ENCODE peak calls at places on chromosome 15, in eight cellular contexts. G, Q, X, N, H, T, I and F are unnamed samples.

GRCh38 chr15:33310481-33311311 is at the start of gene RYR3:
- DNase-seq in G (no peak), Q (no peak), X (no peak), N (peak), H (no peak), T (peak), I (peak), F (peak)

GRCh38 chr15:96183020-96183926 is 147.2 kb upstream of the NR2F2 start:
- DNase-seq in G (peak), Q (no peak), X (no peak), N (no peak), H (no peak), T (no peak), I (no peak), F (no peak)

GRCh38 chr15:52114656-52115055 is 2.1 kb upstream of the BCL2L10 start:
- DNase-seq in G (peak), Q (no peak), X (no peak), N (no peak), H (no peak), T (no peak), I (no peak), F (no peak)

GRCh38 chr15:95972136-95972553 is 358.4 kb upstream of the NR2F2 start:
- DNase-seq in G (peak), Q (peak), X (no peak), N (no peak), H (no peak), T (no peak), I (no peak), F (no peak)

GRCh38 chr15:30984542-30984941 is 6.9 kb downstream of the MTMR10 start:
- DNase-seq in G (no peak), Q (no peak), X (no peak), N (no peak), H (no peak), T (no peak), I (no peak), F (peak)

GRCh38 chr15:84929795-84930371 is 45.4 kb downstream of the SLC28A1 start:
- DNase-seq in G (peak), Q (peak), X (peak), N (no peak), H (no peak), T (no peak), I (no peak), F (no peak)

GRCh38 chr15:41284425-41285177 is 47.8 kb downstream of the OIP5 start:
- DNase-seq in G (peak), Q (peak), X (peak), N (no peak), H (no peak), T (no peak), I (no peak), F (no peak)

GRCh38 chr15:41258706-41259471 is 27.8 kb downstream of the CHP1 start:
- DNase-seq in G (peak), Q (no peak), X (peak), N (no peak), H (no peak), T (no peak), I (no peak), F (no peak)

GRCh38 chr15:44035781-44036699 is 159.0 kb downstream of the FRMD5 start:
- DNase-seq in G (no peak), Q (no peak), X (no peak), N (no peak), H (no peak), T (no peak), I (no peak), F (no peak)

GRCh38 chr15:72907733-72908132 is 124.2 kb upstream of the ADPGK start:
- DNase-seq in G (no peak), Q (no peak), X (no peak), N (no peak), H (no peak), T (no peak), I (no peak), F (no peak)

GRCh38 chr15:39172380-39173281 is 408.2 kb upstream of the THBS1 start:
- DNase-seq in G (peak), Q (peak), X (no peak), N (peak), H (no peak), T (no peak), I (peak), F (no peak)

GRCh38 chr15:43285609-43286037 is 18.9 kb upstream of the TGM5 start:
- DNase-seq in G (peak), Q (peak), X (peak), N (no peak), H (no peak), T (peak), I (no peak), F (peak)

GRCh38 chr15:69305204-69305931 is 6.7 kb downstream of the PAQR5 start:
- DNase-seq in G (peak), Q (peak), X (peak), N (no peak), H (no peak), T (no peak), I (no peak), F (no peak)

GRCh38 chr15:68470981-68471380 is 39.0 kb upstream of the ITGA11 start:
- DNase-seq in G (no peak), Q (no peak), X (no peak), N (no peak), H (no peak), T (no peak), I (no peak), F (no peak)

GRCh38 chr15:74525946-74526345 is 15.1 kb upstream of the ARID3B start:
- DNase-seq in G (peak), Q (peak), X (no peak), N (no peak), H (no peak), T (no peak), I (no peak), F (no peak)

GRCh38 chr15:69755571-69756310 is 303.1 kb downstream of the RPLP1 start:
- DNase-seq in G (no peak), Q (peak), X (no peak), N (no peak), H (no peak), T (peak), I (no peak), F (no peak)

GRCh38 chr15:45456212-45457106 is 66.1 kb downstream of the SLC30A4 start:
- DNase-seq in G (peak), Q (peak), X (peak), N (no peak), H (no peak), T (no peak), I (no peak), F (no peak)

GRCh38 chr15:68252925-68253534 is 23.5 kb upstream of the CLN6 start:
- DNase-seq in G (peak), Q (peak), X (peak), N (no peak), H (no peak), T (peak), I (peak), F (peak)

GRCh38 chr15:78727561-78727960 is 83.7 kb downstream of the ADAMTS7 start:
- DNase-seq in G (no peak), Q (peak), X (no peak), N (no peak), H (no peak), T (no peak), I (no peak), F (no peak)

GRCh38 chr15:94042163-94042954 is 189.0 kb upstream of the MCTP2 start:
- DNase-seq in G (no peak), Q (peak), X (no peak), N (no peak), H (no peak), T (no peak), I (no peak), F (no peak)

GRCh38 chr15:80711886-80712285 is 16.8 kb downstream of the ABHD17C start:
- DNase-seq in G (no peak), Q (no peak), X (no peak), N (no peak), H (no peak), T (no peak), I (no peak), F (no peak)

GRCh38 chr15:57797145-57797544 is 90.6 kb downstream of the POLR2M start:
- DNase-seq in G (peak), Q (no peak), X (no peak), N (no peak), H (no peak), T (no peak), I (no peak), F (no peak)

GRCh38 chr15:78642341-78642740 is 1.3 kb upstream of the CHRNB4 start:
- DNase-seq in G (no peak), Q (no peak), X (no peak), N (no peak), H (no peak), T (no peak), I (no peak), F (no peak)

GRCh38 chr15:69193948-69194827 is 33.8 kb downstream of the GLCE start:
- DNase-seq in G (peak), Q (peak), X (no peak), N (no peak), H (no peak), T (no peak), I (no peak), F (no peak)

GRCh38 chr15:69282128-69282743 is 16.5 kb upstream of the PAQR5 start:
- DNase-seq in G (no peak), Q (no peak), X (no peak), N (no peak), H (no peak), T (no peak), I (no peak), F (no peak)

GRCh38 chr15:86491118-86491517 is 411.4 kb downstream of the AGBL1 start:
- DNase-seq in G (no peak), Q (no peak), X (no peak), N (no peak), H (no peak), T (no peak), I (no peak), F (no peak)

GRCh38 chr15:91311986-91312385 is 211.9 kb downstream of the SV2B start:
- DNase-seq in G (no peak), Q (no peak), X (no peak), N (no peak), H (no peak), T (no peak), I (no peak), F (no peak)

GRCh38 chr15:77107531-77108355 is 36.8 kb upstream of the TSPAN3 start:
- DNase-seq in G (peak), Q (peak), X (peak), N (no peak), H (no peak), T (peak), I (peak), F (peak)

GRCh38 chr15:33735637-33736247 is 232.6 kb upstream of the CHRM5 start:
- DNase-seq in G (peak), Q (peak), X (peak), N (no peak), H (no peak), T (peak), I (no peak), F (peak)

GRCh38 chr15:31499236-31499952 is 172.8 kb downstream of the KLF13 start:
- DNase-seq in G (no peak), Q (no peak), X (no peak), N (no peak), H (no peak), T (no peak), I (no peak), F (no peak)

GRCh38 chr15:88744548-88745020 is 58.7 kb upstream of the ACAN start:
- DNase-seq in G (no peak), Q (peak), X (no peak), N (no peak), H (no peak), T (no peak), I (no peak), F (no peak)

GRCh38 chr15:92158426-92158825 is 235.3 kb upstream of the ST8SIA2 start:
- DNase-seq in G (no peak), Q (no peak), X (peak), N (no peak), H (no peak), T (no peak), I (no peak), F (no peak)

GRCh38 chr15:52180196-52180835 is 10.9 kb downstream of the GNB5 start:
- DNase-seq in G (no peak), Q (no peak), X (peak), N (no peak), H (peak), T (no peak), I (no peak), F (no peak)